ENCODE peak calls at places on chromosomes 4 and X, in four cellular contexts. C, M, Z and D are unnamed samples.

GRCh38 chrX:66162331-66162822 is 1.7 kb upstream of the HEPH start:
- DNase-seq in M (no peak), Z (peak; percentile 7), C (no peak), D (peak; percentile 77)

GRCh38 chrX:17829526-17829925 is 31.6 kb downstream of the RAI2 start:
- DNase-seq in Z (no peak), C (no peak), M (no peak), D (no peak)

GRCh38 chr4:13302876-13303275 is 181.3 kb downstream of the RAB28 start:
- DNase-seq in M (no peak), Z (no peak), C (no peak), D (no peak)

GRCh38 chr4:26032142-26032541 is 118.1 kb downstream of the SMIM20 start:
- DNase-seq in C (no peak), Z (no peak), M (no peak), D (no peak)

GRCh38 chr4:1576961-1577814 is 106.9 kb downstream of the FAM53A start:
- DNase-seq in Z (no peak), M (no peak), C (no peak), D (no peak)

GRCh38 chr4:14478504-14478903 is 523.8 kb upstream of the CPEB2 start:
- DNase-seq in C (no peak), Z (no peak), M (peak; percentile 11), D (no peak)

GRCh38 chrX:152642931-152643525 is 5.3 kb downstream of the GABRQ start:
- DNase-seq in M (no peak), Z (no peak), C (no peak), D (no peak)

GRCh38 chr4:153114771-153115321 is 89.4 kb upstream of the TRIM2 start:
- DNase-seq in C (no peak), M (no peak), Z (no peak), D (no peak)

GRCh38 chrX:119156241-119156640 is 28.6 kb upstream of the KIAA1210 start:
- DNase-seq in M (no peak), Z (no peak), C (no peak), D (no peak)

GRCh38 chrX:45515262-45516215 is 314.9 kb upstream of the DIPK2B start:
- DNase-seq in M (peak; percentile 14), C (peak; percentile 71), Z (no peak), D (no peak)

GRCh38 chrX:68286076-68286475 is 147.2 kb downstream of the OPHN1 start:
- DNase-seq in C (no peak), M (no peak), Z (no peak), D (no peak)

GRCh38 chr4:137359691-137360315 is 172.5 kb downstream of the PCDH18 start:
- DNase-seq in Z (no peak), M (no peak), C (no peak), D (no peak)

GRCh38 chr4:110486226-110486625 is 10.3 kb downstream of the ENPEP start:
- DNase-seq in C (no peak), Z (no peak), M (no peak), D (no peak)

GRCh38 chrX:136689441-136689840 is 41.5 kb downstream of the CD40LG start:
- DNase-seq in Z (no peak), M (peak; percentile 17), C (no peak), D (peak; percentile 22)

GRCh38 chr4:63080929-63081328 is 1328.3 kb downstream of the TECRL start:
- DNase-seq in M (no peak), Z (no peak), C (no peak), D (no peak)

GRCh38 chrX:30990361-30990760 is 81.5 kb downstream of the FTHL17 start:
- DNase-seq in M (no peak), C (no peak), Z (no peak), D (no peak)

GRCh38 chrX:134431894-134432293 is 28.1 kb upstream of the HPRT1 start:
- DNase-seq in C (no peak), Z (no peak), M (no peak), D (no peak)

GRCh38 chr4:168527560-168527959 is 30.7 kb downstream of the PALLD start:
- DNase-seq in Z (no peak), C (no peak), M (no peak), D (no peak)

GRCh38 chrX:140526138-140526537 is 21.3 kb upstream of the SOX3 start:
- DNase-seq in M (peak; percentile 23), C (no peak), Z (no peak), D (no peak)

GRCh38 chrX:140524556-140524955 is 19.7 kb upstream of the SOX3 start:
- DNase-seq in Z (no peak), M (no peak), C (no peak), D (no peak)

GRCh38 chrX:140525448-140525847 is 20.6 kb upstream of the SOX3 start:
- DNase-seq in M (no peak), Z (no peak), C (no peak), D (no peak)

DNA sequence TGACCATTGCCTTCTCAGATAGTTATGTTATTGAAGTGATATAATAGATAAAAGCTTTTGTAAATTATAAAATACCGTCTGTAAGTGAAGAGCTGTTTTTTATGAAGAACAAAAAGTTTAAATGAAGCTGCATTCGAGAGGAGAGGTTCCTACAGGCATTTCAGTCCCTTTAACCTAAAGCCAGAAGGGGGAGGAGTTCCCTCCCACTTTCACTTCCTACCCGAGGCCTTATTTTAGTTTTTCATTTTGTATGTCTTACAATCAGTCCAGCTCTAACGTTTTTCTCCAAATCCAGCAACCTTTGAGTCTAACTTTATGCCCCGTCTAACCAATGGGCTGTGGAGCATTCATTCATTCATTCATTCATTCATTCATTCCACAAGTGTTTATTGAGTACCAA is 16.5 kb upstream of the SOX3 start:
- DNase-seq in C (no peak), M (no peak), Z (no peak), D (no peak)
- TF ChIP-seq CREM in C (no peak), M (no peak), Z (no peak), D (no peak)

GRCh38 chr4:159787901-159788300 is 685.0 kb downstream of the RAPGEF2 start:
- DNase-seq in M (no peak), C (no peak), Z (no peak), D (no peak)
- TF ChIP-seq CREM in M (no peak), C (no peak), Z (no peak), D (no peak)

GRCh38 chrX:132467029-132467428 is 21.8 kb downstream of the MBNL3 start:
- DNase-seq in Z (no peak), C (no peak), M (no peak), D (no peak)

GRCh38 chrX:132461886-132462285 is 27.0 kb downstream of the MBNL3 start:
- DNase-seq in C (no peak), M (no peak), Z (no peak), D (no peak)

GRCh38 chrX:132468454-132468853 is 20.4 kb downstream of the MBNL3 start:
- DNase-seq in Z (no peak), M (no peak), C (no peak), D (no peak)

DNA sequence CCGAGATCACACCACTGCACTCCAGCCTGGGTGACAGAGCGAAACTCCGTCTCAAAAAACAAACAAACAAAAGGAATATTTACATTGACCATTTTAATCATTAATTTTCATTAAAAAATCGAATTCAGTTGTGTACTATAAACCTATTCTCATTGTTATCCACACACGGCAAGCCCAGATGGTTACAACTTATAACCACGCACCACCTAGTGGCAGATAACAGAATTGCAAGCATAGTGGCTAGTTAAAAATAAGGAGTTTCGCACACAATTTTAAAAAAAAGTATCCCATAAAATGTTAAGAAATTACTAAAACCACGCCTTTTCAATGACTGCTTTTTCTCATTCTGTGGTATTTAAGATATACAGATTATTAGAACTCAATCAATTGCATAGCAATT is 25.4 kb downstream of the MBNL3 start:
- DNase-seq in C (no peak), Z (no peak), M (peak; percentile 30), D (peak; percentile 45)
- TF ChIP-seq CREM in C (no peak), Z (no peak), M (no peak), D (no peak)

GRCh38 chrX:123013141-123013540 is 170.9 kb upstream of the GRIA3 start:
- DNase-seq in M (no peak), C (no peak), Z (no peak), D (no peak)
- TF ChIP-seq CREM in M (no peak), C (no peak), Z (no peak), D (no peak)

DNA sequence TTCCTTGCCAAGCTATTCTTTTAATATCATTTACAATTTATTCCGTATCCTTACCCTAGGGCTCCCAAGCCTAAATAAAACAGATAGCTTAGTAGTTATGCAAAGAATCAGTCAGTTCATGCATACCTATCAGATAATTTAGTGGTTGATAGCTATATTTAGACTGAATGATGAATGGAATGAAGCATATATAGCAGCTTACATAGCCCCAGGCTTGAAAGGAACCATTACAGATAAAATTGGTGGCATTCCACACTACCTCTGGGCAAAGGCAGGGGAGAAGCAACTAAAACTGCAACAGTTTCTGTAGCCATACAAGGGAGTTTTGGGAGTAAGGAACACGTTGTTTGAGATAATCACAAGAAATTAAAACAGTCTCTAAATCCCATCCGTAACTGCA is 2.7 kb downstream of the ACE2 start:
- DNase-seq in C (no peak), M (no peak), Z (no peak), D (no peak)
- TF ChIP-seq CREM in C (no peak), M (no peak), Z (no peak), D (no peak)

DNA sequence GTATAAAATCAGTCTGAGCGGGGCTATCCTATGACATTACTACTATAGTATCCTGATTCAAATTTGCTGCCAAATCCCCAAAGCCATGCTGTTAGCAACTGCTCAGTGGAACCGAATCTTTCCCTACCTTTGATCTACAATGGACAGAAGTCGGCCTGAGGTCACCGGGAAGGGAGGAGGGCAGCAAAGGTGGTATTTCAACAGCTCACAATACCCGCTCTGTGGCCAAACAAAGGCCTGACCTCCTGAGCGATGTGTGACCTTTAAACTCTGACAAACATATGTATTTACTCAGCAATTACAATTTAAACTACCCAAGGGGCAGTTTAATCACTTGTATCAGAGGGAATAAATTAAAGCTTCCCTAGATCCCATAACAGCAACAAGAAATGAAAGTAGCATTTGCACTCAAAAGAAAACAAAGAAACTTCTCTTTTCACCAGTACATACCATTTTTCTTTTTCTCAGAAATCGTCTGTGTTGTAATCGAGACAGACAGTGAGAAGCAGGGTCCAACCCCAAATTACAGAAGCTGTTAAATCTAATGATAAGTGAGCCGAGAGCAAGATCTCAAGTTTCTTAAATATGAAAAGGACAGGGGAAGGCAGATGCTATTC is 11.6 kb upstream of the TMEM128 start:
- DNase-seq in M (no peak), C (peak; percentile 98), Z (no peak), D (no peak)
- TF ChIP-seq CREM in M (no peak), C (peak; percentile 86), Z (no peak), D (no peak)

GRCh38 chrX:27307546-27307945 is 155.6 kb downstream of the PPP4R3C start:
- DNase-seq in C (no peak), M (no peak), Z (no peak), D (no peak)
- TF ChIP-seq CREM in C (no peak), M (no peak), Z (no peak), D (no peak)

DNA sequence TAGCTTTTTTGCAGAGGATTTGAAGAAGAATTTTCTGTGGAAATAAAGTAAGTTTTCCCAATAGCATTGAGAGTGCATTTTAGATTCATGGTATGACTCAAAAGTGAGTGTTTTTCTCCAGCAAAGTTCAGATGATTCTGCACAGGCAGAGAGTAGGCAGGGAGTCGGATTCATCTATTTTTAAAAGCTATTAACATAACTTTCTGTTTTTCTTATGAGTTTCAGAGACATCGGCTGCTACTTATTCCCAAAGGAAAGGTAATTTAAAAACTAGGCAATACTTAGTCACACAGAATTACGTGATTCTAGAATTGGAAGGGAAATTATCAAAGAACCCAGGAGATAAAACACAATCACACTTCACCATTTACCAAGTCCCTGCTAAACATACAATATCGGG is 4.4 kb downstream of the CCDC110 start:
- DNase-seq in M (no peak), C (no peak), Z (no peak), D (no peak)
- TF ChIP-seq CREM in M (no peak), C (no peak), Z (no peak), D (no peak)

GRCh38 chrX:14409341-14409740 is 120.0 kb upstream of the GLRA2 start:
- DNase-seq in C (peak; percentile 40), Z (no peak), M (no peak), D (no peak)
- TF ChIP-seq CREM in C (no peak), Z (no peak), M (no peak), D (no peak)

GRCh38 chr4:176210101-176210500 is 14.7 kb upstream of the SPATA4 start:
- DNase-seq in C (no peak), M (no peak), Z (no peak), D (no peak)
- TF ChIP-seq CREM in C (no peak), M (no peak), Z (no peak), D (no peak)